ENCODE peak calls at places on chromosome 14, in nine cellular contexts. Z, G, R, D, N, Y, S, E and U are unnamed samples.

GRCh38 chr14:45377201-45377600 is 124.2 kb upstream of the MIS18BP1 start:
- DNase-seq in E (no peak), Y (no peak), Z (no peak), G (no peak), R (no peak), N (no peak), D (no peak), S (no peak), U (no peak)

GRCh38 chr14:105888151-105888550 is 361.8 kb downstream of the TMEM121 start:
- DNase-seq in E (no peak), S (peak), G (no peak), R (no peak), Z (no peak), D (no peak), Y (no peak), N (no peak), U (no peak)

GRCh38 chr14:85991156-85991555 is 461.2 kb downstream of the FLRT2 start:
- DNase-seq in Y (no peak), Z (no peak), R (no peak), G (peak), S (no peak), N (no peak), D (no peak), E (no peak), U (no peak)

GRCh38 chr14:69263364-69263763 is 3.4 kb downstream of the GALNT16 start:
- DNase-seq in E (peak), S (no peak), N (peak), Y (peak), D (no peak), G (peak), R (no peak), Z (no peak), U (no peak)

GRCh38 chr14:56143025-56143424 is 24.8 kb downstream of the PELI2 start:
- DNase-seq in Y (no peak), D (no peak), N (no peak), G (no peak), R (no peak), Z (no peak), S (no peak), E (no peak), U (no peak)

GRCh38 chr14:104550849-104551728 is 28.5 kb upstream of the C14orf180 start:
- DNase-seq in E (peak), Z (no peak), Y (peak), R (no peak), N (no peak), S (no peak), G (no peak), D (peak), U (no peak)

GRCh38 chr14:54025661-54026060 is 69.0 kb upstream of the BMP4 start:
- DNase-seq in E (no peak), Z (no peak), N (peak), S (no peak), G (peak), Y (no peak), R (no peak), D (no peak), U (no peak)

GRCh38 chr14:50750323-50750722 is 80.6 kb downstream of the NIN start:
- DNase-seq in Z (no peak), Y (no peak), R (no peak), N (no peak), D (no peak), G (no peak), E (no peak), S (no peak), U (no peak)

GRCh38 chr14:87343641-87344040 is 649.3 kb downstream of the GALC start:
- DNase-seq in D (no peak), S (no peak), Y (no peak), R (no peak), E (no peak), N (no peak), G (no peak), Z (no peak), U (no peak)

GRCh38 chr14:75279739-75280447 is 1.3 kb downstream of the FOS start:
- DNase-seq in E (peak), Z (no peak), D (peak), Y (no peak), S (peak), N (no peak), R (no peak), G (peak), U (no peak)

GRCh38 chr14:59481407-59482119 is 2.6 kb downstream of the L3HYPDH start:
- DNase-seq in R (no peak), D (no peak), E (no peak), G (peak), S (no peak), Y (no peak), N (peak), Z (no peak), U (no peak)